ENCODE peak calls at places on chromosomes 13 and 19, in seven cellular contexts. Y is lung, A is stomach, E is left lung, Q is psoas muscle, G is tibial artery, K is HepG2. C is an unnamed sample.

GRCh38 chr19:3268326-3268725 is 43.9 kb downstream of the CELF5 start:
- DNase-seq in Y (no peak), A (no peak), E (no peak), Q (no peak), G (no peak), K (no peak), C (no peak)

GRCh38 chr19:35414442-35414841 is 33.6 kb upstream of the FFAR2 start:
- DNase-seq in Y (no peak), A (no peak), E (no peak), Q (no peak), G (no peak), K (no peak), C (no peak)

GRCh38 chr13:105333416-105333815 is 1202.0 kb downstream of the EFNB2 start:
- DNase-seq in Y (no peak), A (no peak), E (no peak), Q (no peak), G (no peak), K (no peak), C (no peak)

GRCh38 chr19:36236304-36236945 is 21.5 kb downstream of the ZNF146 start:
- DNase-seq in Y (no peak), A (no peak), E (no peak), Q (no peak), G (no peak), K (no peak), C (no peak)

GRCh38 chr13:108525867-108526266 is 103.5 kb upstream of the MYO16 start:
- DNase-seq in Y (no peak), A (no peak), E (no peak), Q (no peak), G (no peak), K (no peak), C (no peak)

GRCh38 chr13:29771247-29771646 is 79.2 kb downstream of the UBL3 start:
- DNase-seq in Y (no peak), A (no peak), E (no peak), Q (no peak), G (no peak), K (peak; percentile 23), C (no peak)

GRCh38 chr13:40518481-40518882 is 148.0 kb downstream of the FOXO1 start:
- DNase-seq in Y (no peak), A (peak; percentile 44), E (no peak), Q (no peak), G (no peak), K (no peak), C (no peak)

GRCh38 chr19:11164879-11165406 is 9.4 kb upstream of the SPC24 start:
- DNase-seq in Y (peak; percentile 63), A (peak; percentile 65), E (peak; percentile 71), Q (peak; percentile 89), G (peak; percentile 90), K (no peak), C (no peak)

GRCh38 chr13:113654175-113654560 is 3.8 kb downstream of the ATP4B start:
- DNase-seq in Y (no peak), A (no peak), E (peak; percentile 9), Q (no peak), G (no peak), K (no peak), C (no peak)

GRCh38 chr19:39449116-39449797 is 3.9 kb downstream of the SUPT5H start:
- DNase-seq in Y (no peak), A (no peak), E (no peak), Q (no peak), G (no peak), K (no peak), C (no peak)

GRCh38 chr19:3950871-3951861 is 18.3 kb downstream of the NMRK2 start:
- DNase-seq in Y (no peak), A (no peak), E (no peak), Q (peak; percentile 93), G (peak; percentile 44), K (no peak), C (no peak)

GRCh38 chr19:11078893-11079292 is 10.4 kb upstream of the LDLR start:
- DNase-seq in Y (no peak), A (no peak), E (no peak), Q (no peak), G (no peak), K (peak; percentile 70), C (no peak)

GRCh38 chr19:38434549-38435051 is 1.1 kb downstream of the RYR1 start:
- DNase-seq in Y (no peak), A (no peak), E (no peak), Q (peak; percentile 95), G (peak; percentile 50), K (no peak), C (no peak)

GRCh38 chr13:51297556-51297955 is 41.9 kb upstream of the SERPINE3 start:
- DNase-seq in Y (no peak), A (no peak), E (no peak), Q (no peak), G (no peak), K (no peak), C (no peak)

GRCh38 chr19:3699071-3699740 is 1.1 kb downstream of the PIP5K1C start:
- DNase-seq in Y (no peak), A (no peak), E (peak; percentile 60), Q (peak; percentile 75), G (peak; percentile 66), K (no peak), C (no peak)

GRCh38 chr19:16247353-16248182 is 49.9 kb downstream of the AP1M1 start:
- DNase-seq in Y (peak; percentile 90), A (peak; percentile 89), E (peak; percentile 85), Q (peak; percentile 94), G (peak; percentile 85), K (peak; percentile 51), C (peak; percentile 81)

GRCh38 chr13:67119481-67119883 is 110.7 kb downstream of the PCDH9 start:
- DNase-seq in Y (no peak), A (no peak), E (no peak), Q (no peak), G (no peak), K (no peak), C (no peak)

GRCh38 chr19:3239367-3239766 is 14.9 kb downstream of the CELF5 start:
- DNase-seq in Y (no peak), A (no peak), E (no peak), Q (no peak), G (no peak), K (no peak), C (no peak)

GRCh38 chr13:96728463-96728862 is 265.8 kb downstream of the OXGR1 start:
- DNase-seq in Y (no peak), A (no peak), E (no peak), Q (no peak), G (no peak), K (no peak), C (no peak)

GRCh38 chr13:75417647-75418046 is 64.3 kb downstream of the TBC1D4 start:
- DNase-seq in Y (no peak), A (no peak), E (no peak), Q (no peak), G (no peak), K (no peak), C (no peak)

GRCh38 chr13:75418186-75418843 is 63.7 kb downstream of the TBC1D4 start:
- DNase-seq in Y (no peak), A (no peak), E (no peak), Q (no peak), G (no peak), K (no peak), C (no peak)

GRCh38 chr13:75416327-75417005 is 65.5 kb downstream of the TBC1D4 start:
- DNase-seq in Y (no peak), A (no peak), E (no peak), Q (no peak), G (no peak), K (no peak), C (no peak)

GRCh38 chr13:75415720-75416119 is 66.2 kb downstream of the TBC1D4 start:
- DNase-seq in Y (no peak), A (no peak), E (no peak), Q (no peak), G (no peak), K (no peak), C (no peak)

GRCh38 chr13:75417006-75417384 is 65.0 kb downstream of the TBC1D4 start:
- DNase-seq in Y (no peak), A (no peak), E (peak; percentile 48), Q (peak; percentile 69), G (no peak), K (no peak), C (no peak)
- H3K27ac ChIP-seq in Y (peak overlapping the region; percentile 9), A (peak overlapping the region; percentile 27), E (no peak overlapping the region), Q (peak overlapping the region; percentile 87), G (no peak overlapping the region), K (no peak overlapping the region), C (no peak overlapping the region)

GRCh38 chr19:13015361-13016231 is 20.3 kb downstream of the NFIX start:
- DNase-seq in Y (no peak), A (no peak), E (no peak), Q (no peak), G (no peak), K (no peak), C (no peak)
- H3K27me3 ChIP-seq in Y (no peaks in the 10 kb centered on the region), A (no peaks in the 10 kb centered on the region), E (no peaks in the 10 kb centered on the region), Q (no peaks in the 10 kb centered on the region), G (no peaks in the 10 kb centered on the region), K (no peaks in the 10 kb centered on the region), C (peaks cover 50% of the 10 kb centered on the region)

GRCh38 chr13:26075498-26075897 is 23.7 kb upstream of the SHISA2 start:
- DNase-seq in Y (no peak), A (no peak), E (no peak), Q (no peak), G (no peak), K (no peak), C (no peak)

GRCh38 chr13:26074706-26075105 is 22.9 kb upstream of the SHISA2 start:
- DNase-seq in Y (no peak), A (no peak), E (no peak), Q (no peak), G (no peak), K (peak; percentile 50), C (no peak)
- TF ChIP-seq CTCF in Y (no peak), A (no peak), E (no peak), Q (no peak), G (no peak), K (peak; percentile 40), C (no peak)

GRCh38 chr19:932647-933552 is 7.1 kb downstream of the ARID3A start:
- DNase-seq in Y (no peak), A (peak; percentile 71), E (peak; percentile 57), Q (peak; percentile 86), G (peak; percentile 50), K (no peak), C (peak; percentile 45)
- H3K27ac ChIP-seq in Y (peak overlapping the region; percentile 71), A (peak overlapping the region; percentile 77), E (peak overlapping the region; percentile 78), Q (peak overlapping the region; percentile 30), G (no peak overlapping the region), K (peak overlapping the region; percentile 55), C (peak overlapping the region; percentile 41)

GRCh38 chr19:6586056-6586455 is 4.9 kb downstream of the CD70 start:
- DNase-seq in Y (no peak), A (no peak), E (no peak), Q (no peak), G (no peak), K (no peak), C (no peak)

GRCh38 chr19:6586726-6587092 is 4.2 kb downstream of the CD70 start:
- DNase-seq in Y (no peak), A (no peak), E (no peak), Q (no peak), G (no peak), K (no peak), C (no peak)

GRCh38 chr19:6588508-6589345 is 2.2 kb downstream of the CD70 start:
- DNase-seq in Y (no peak), A (no peak), E (no peak), Q (no peak), G (no peak), K (no peak), C (no peak)

GRCh38 chr19:6587998-6588507 is 2.9 kb downstream of the CD70 start:
- DNase-seq in Y (no peak), A (no peak), E (no peak), Q (no peak), G (no peak), K (no peak), C (no peak)

GRCh38 chr19:6587093-6587820 is 3.7 kb downstream of the CD70 start:
- DNase-seq in Y (no peak), A (no peak), E (no peak), Q (no peak), G (no peak), K (no peak), C (no peak)
- H3K27me3 ChIP-seq in Y (peaks cover 4% of the 10 kb centered on the region), A (peaks cover 10% of the 10 kb centered on the region), E (peaks cover 59% of the 10 kb centered on the region), Q (peaks cover 79% of the 10 kb centered on the region), G (peaks cover 86% of the 10 kb centered on the region), K (peaks cover 59% of the 10 kb centered on the region), C (peaks cover 56% of the 10 kb centered on the region)

C was measured in CD4-positive, alpha-beta T cell.